ENCODE peak calls at places on chromosomes 6 and 20, in five cellular contexts. Q is GM23248, O is gastrocnemius medialis, G is kidney, C is A549. S is an unnamed sample.
A peak's percentile ranks its signal among the peaks of the same experiment; 100 is the strongest.

GRCh38 chr6:14924126-14925024 is 321.5 kb upstream of the JARID2 start:
- DNase-seq in Q (peak; percentile 2), O (peak; percentile 87), G (no peak), C (no peak), S (peak; percentile 69)

GRCh38 chr6:112321882-112322508 is 25.1 kb upstream of the RFPL4B start:
- DNase-seq in Q (no peak), O (no peak), G (no peak), C (no peak), S (no peak)

GRCh38 chr6:127606131-127606562 is 29.2 kb downstream of the C6orf58 start:
- DNase-seq in Q (peak; percentile 57), O (no peak), G (no peak), C (peak; percentile 21), S (peak; percentile 75)

GRCh38 chr6:81718126-81718525 is 34.4 kb downstream of the TENT5A start:
- DNase-seq in Q (peak; percentile 64), O (no peak), G (no peak), C (no peak), S (peak; percentile 44)

GRCh38 chr6:5181494-5182287 is 79.1 kb downstream of the LYRM4 start:
- DNase-seq in Q (no peak), O (no peak), G (no peak), C (no peak), S (no peak)

GRCh38 chr20:34076952-34077351 is 35.1 kb downstream of the EIF2S2 start:
- DNase-seq in Q (no peak), O (no peak), G (no peak), C (no peak), S (no peak)

GRCh38 chr20:41366546-41367392 is at the start of gene EMILIN3:
- DNase-seq in Q (peak; percentile 31), O (no peak), G (no peak), C (no peak), S (no peak)

GRCh38 chr6:5094327-5094726 is 9.2 kb downstream of the PPP1R3G start:
- DNase-seq in Q (peak; percentile 94), O (no peak), G (no peak), C (no peak), S (no peak)

GRCh38 chr20:57996465-57996864 is 232.0 kb downstream of the ANKRD60 start:
- DNase-seq in Q (peak; percentile 53), O (no peak), G (no peak), C (no peak), S (no peak)

GRCh38 chr6:158879180-158879579 is 60.0 kb upstream of the EZR start:
- DNase-seq in Q (peak; percentile 16), O (no peak), G (no peak), C (no peak), S (no peak)

GRCh38 chr6:53815381-53816119 is 20.7 kb downstream of the LRRC1 start:
- DNase-seq in Q (no peak), O (no peak), G (no peak), C (no peak), S (no peak)

GRCh38 chr6:111503194-111503593 is 20.2 kb upstream of the REV3L start:
- DNase-seq in Q (no peak), O (no peak), G (no peak), C (no peak), S (no peak)

GRCh38 chr6:47283993-47284392 is 25.7 kb downstream of the TNFRSF21 start:
- DNase-seq in Q (no peak), O (no peak), G (no peak), C (no peak), S (no peak)

GRCh38 chr6:158408552-158409130 is 96.4 kb downstream of the TULP4 start:
- DNase-seq in Q (peak; percentile 77), O (no peak), G (peak; percentile 77), C (no peak), S (peak; percentile 25)

GRCh38 chr6:134047673-134048072 is 4.8 kb downstream of the SLC2A12 start:
- DNase-seq in Q (no peak), O (peak; percentile 29), G (peak; percentile 67), C (no peak), S (no peak)

GRCh38 chr6:26064619-26065257 is 22.5 kb upstream of the HFE start:
- DNase-seq in Q (peak; percentile 70), O (no peak), G (no peak), C (no peak), S (peak; percentile 74)

GRCh38 chr6:43972179-43972914 is 154.9 kb downstream of the MRPL14 start:
- DNase-seq in Q (peak; percentile 80), O (no peak), G (no peak), C (no peak), S (no peak)

GRCh38 chr6:105087571-105088211 is 92.1 kb downstream of the POPDC3 start:
- DNase-seq in Q (peak; percentile 72), O (peak; percentile 21), G (no peak), C (peak; percentile 8), S (peak; percentile 76)

GRCh38 chr6:17013701-17014100 is 88.1 kb upstream of the STMND1 start:
- DNase-seq in Q (peak; percentile 93), O (no peak), G (no peak), C (no peak), S (no peak)

GRCh38 chr6:169962604-169963469 is 211.4 kb downstream of the ERMARD start:
- DNase-seq in Q (no peak), O (no peak), G (peak; percentile 55), C (no peak), S (no peak)

GRCh38 chr6:7640607-7641577 is 50.9 kb downstream of the SNRNP48 start:
- DNase-seq in Q (peak; percentile 87), O (no peak), G (no peak), C (peak; percentile 25), S (peak; percentile 74)

GRCh38 chr6:162964703-162965140 is 236.9 kb downstream of the PACRG start:
- DNase-seq in Q (peak; percentile 96), O (no peak), G (no peak), C (no peak), S (no peak)

GRCh38 chr6:64014581-64014980 is 379.0 kb downstream of the PHF3 start:
- DNase-seq in Q (no peak), O (no peak), G (no peak), C (no peak), S (no peak)

GRCh38 chr20:45052698-45053440 is 48.1 kb downstream of the KCNS1 start:
- DNase-seq in Q (peak; percentile 68), O (no peak), G (no peak), C (no peak), S (no peak)

GRCh38 chr6:93992976-93993375 is 573.6 kb upstream of the EPHA7 start:
- DNase-seq in Q (no peak), O (no peak), G (no peak), C (no peak), S (no peak)

DNA sequence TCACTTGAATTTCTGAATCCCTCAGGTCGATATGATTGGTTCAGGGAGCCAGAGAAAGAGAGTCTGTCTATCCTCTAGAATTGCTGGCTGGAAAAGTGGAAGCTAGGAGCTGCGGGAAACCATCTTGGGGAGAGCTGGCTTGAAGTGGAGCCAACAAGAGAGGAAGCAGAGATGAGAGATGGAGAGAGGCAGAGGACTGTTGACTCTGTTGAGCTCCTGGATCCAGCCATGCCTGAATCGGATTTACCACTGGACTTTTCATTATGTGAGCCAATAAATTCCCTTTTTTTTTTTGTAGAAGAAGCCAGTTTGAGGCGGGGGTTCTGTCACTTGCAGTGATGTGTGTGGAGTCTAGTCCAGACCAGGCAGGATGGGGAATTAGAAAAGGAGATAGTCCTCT is 13.9 kb upstream of the SLC9A8 start:
- DNase-seq in Q (no peak), O (no peak), G (no peak), C (no peak), S (no peak)
- H3K4me1 ChIP-seq in Q (no peaks in the 10 kb centered on the region), O (peaks cover 4% of the 10 kb centered on the region), G (no peaks in the 10 kb centered on the region), C (peaks cover 19% of the 10 kb centered on the region), S (no peaks in the 10 kb centered on the region)

GRCh38 chr6:35042041-35042440 is 99.1 kb downstream of the TCP11 start:
- DNase-seq in Q (no peak), O (no peak), G (no peak), C (no peak), S (no peak)

GRCh38 chr6:35041086-35041855 is 99.9 kb downstream of the TCP11 start:
- DNase-seq in Q (no peak), O (no peak), G (no peak), C (no peak), S (no peak)

GRCh38 chr6:35042451-35042850 is 98.7 kb downstream of the TCP11 start:
- DNase-seq in Q (no peak), O (no peak), G (no peak), C (no peak), S (no peak)

GRCh38 chr6:35038076-35038475 is 103.1 kb downstream of the TCP11 start:
- DNase-seq in Q (peak; percentile 61), O (no peak), G (no peak), C (no peak), S (no peak)

DNA sequence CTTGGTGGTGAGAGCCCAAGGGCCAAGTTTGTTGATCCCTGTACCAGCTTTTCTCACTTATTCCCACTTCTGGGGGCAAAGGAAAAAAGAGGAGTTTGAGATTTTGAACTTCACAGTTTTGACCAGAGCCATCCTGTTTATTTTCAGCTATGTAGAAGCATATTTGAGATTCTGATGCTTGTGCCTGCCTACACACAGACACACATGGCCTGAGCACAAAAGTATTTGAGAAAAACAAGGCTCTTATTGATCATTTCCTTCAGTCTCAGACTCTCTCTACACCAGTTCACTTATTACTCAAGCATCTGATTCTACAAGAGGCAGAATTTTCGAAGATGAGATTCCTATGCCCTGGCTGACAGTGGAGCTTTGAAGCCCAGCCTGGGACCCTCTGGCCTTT is 100.7 kb downstream of the TCP11 start:
- DNase-seq in Q (no peak), O (no peak), G (no peak), C (no peak), S (no peak)
- H3K4me1 ChIP-seq in Q (peaks cover 20% of the 10 kb centered on the region), O (peaks cover 77% of the 10 kb centered on the region), G (peaks cover 13% of the 10 kb centered on the region), C (no peaks in the 10 kb centered on the region), S (peaks cover 6% of the 10 kb centered on the region)

DNA sequence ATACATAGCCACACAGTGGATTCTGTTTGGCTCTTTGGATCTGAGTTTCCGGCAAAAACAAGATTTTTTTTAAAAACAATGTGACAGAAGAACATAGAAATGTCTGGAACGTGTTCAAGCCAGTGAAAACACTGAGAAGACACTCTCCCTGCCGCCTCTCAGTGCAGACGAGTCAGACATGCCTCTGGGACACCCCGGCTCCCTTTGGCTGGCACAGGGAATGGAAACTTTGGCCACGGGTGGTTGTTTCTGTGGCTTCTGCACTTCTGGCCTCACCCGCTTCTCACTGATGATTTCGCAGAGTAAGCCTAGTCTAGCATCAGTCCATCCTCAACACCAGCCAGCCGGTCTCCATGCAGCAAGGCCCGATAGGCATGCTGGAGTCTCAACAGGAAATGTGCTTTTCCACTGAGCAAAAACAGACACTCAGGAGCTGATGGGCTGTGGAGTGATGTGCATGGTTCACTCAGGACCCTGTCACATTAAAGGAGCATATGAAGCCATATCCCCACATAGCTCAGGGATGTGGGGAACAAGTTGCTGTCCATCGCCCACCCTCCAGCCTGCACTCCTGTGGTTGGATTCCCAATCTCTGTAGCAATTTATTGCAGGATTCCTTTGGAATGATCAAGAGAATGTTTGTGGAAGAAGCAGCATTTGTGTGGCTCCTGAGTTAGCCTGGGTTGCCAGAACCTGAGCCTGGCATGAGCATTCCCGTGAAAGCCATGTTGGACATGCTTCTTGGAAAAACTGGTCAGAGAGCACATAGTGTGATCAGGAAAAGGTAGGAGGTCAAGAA is 262.0 kb upstream of the RIN2 start:
- DNase-seq in Q (peak; percentile 85), O (no peak), G (peak; percentile 74), C (no peak), S (no peak)
- H3K4me1 ChIP-seq in Q (peaks cover 27% of the 10 kb centered on the region), O (peaks cover 20% of the 10 kb centered on the region), G (no peaks in the 10 kb centered on the region), C (no peaks in the 10 kb centered on the region), S (no peaks in the 10 kb centered on the region)

DNA sequence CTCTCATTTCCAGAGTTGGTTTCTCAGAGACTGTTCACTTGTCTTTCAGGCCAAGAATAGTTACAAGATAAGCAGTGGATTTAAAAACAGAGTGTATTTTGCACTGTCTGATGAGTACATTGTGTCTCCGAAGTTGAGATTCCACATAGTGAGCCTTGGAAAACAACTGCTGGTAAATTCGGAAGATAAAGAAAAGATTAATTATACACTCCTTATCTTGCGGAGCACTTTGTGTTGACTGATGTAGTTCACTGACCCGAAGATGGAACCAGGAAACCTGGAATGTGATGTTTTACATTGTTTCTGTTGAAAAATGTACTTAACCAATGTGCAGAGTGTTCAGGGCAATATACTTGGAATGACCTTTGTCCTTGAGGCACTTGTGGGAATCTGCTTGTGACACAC is 51.0 kb downstream of the ANKS1A start:
- DNase-seq in Q (no peak), O (no peak), G (no peak), C (no peak), S (peak; percentile 13)
- H3K4me1 ChIP-seq in Q (no peaks in the 10 kb centered on the region), O (peaks cover 9% of the 10 kb centered on the region), G (peaks cover 8% of the 10 kb centered on the region), C (peaks cover 5% of the 10 kb centered on the region), S (peaks cover 17% of the 10 kb centered on the region)

S was measured in cardiac muscle cell.